ENCODE peak calls at places on chromosomes 12 and 14, in ten cellular contexts. S is suprapubic skin; L is skeletal muscle cell; R is memory B cell; T is CD4-positive, CD25-positive, alpha-beta regulatory T cell; J is progenitor cell of endocrine pancreas; E is SHP77; C is neural progenitor cell; P is CD4-positive, alpha-beta T cell; Z is lung. U is an unnamed sample.

GRCh38 chr14:81062380-81062779 is 107.0 kb downstream of the TSHR start:
- DNase-seq in C (no peak), E (no peak), T (no peak), S (no peak), P (no peak), L (no peak), Z (no peak), R (no peak), J (no peak), U (no peak)

GRCh38 chr14:69321601-69322330 is 61.8 kb downstream of the GALNT16 start:
- DNase-seq in C (no peak), J (no peak), R (no peak), P (no peak), Z (no peak), E (no peak), T (no peak), S (peak; percentile 58), L (peak; percentile 3), U (no peak)

GRCh38 chr14:61573321-61573720 is 122.0 kb upstream of the HIF1A start:
- DNase-seq in R (no peak), P (no peak), C (no peak), J (no peak), S (no peak), L (no peak), E (no peak), Z (no peak), T (no peak), U (no peak)

GRCh38 chr12:81863406-81863805 is 104.3 kb upstream of the PPFIA2 start:
- DNase-seq in J (no peak), E (no peak), S (no peak), L (no peak), C (peak; percentile 41), Z (no peak), T (no peak), P (no peak), R (no peak), U (no peak)

GRCh38 chr12:113359133-113359938 is 949 bp downstream of the PLBD2 start:
- DNase-seq in P (no peak), S (no peak), R (no peak), J (no peak), L (no peak), E (no peak), Z (peak; percentile 39), T (no peak), C (no peak), U (peak; percentile 80)

GRCh38 chr12:68237523-68238070 is 12.0 kb upstream of the IL26 start:
- DNase-seq in S (no peak), Z (no peak), L (no peak), C (no peak), E (no peak), P (no peak), T (no peak), J (no peak), R (no peak), U (no peak)

GRCh38 chr12:42617622-42618021 is 28.1 kb upstream of the PRICKLE1 start:
- DNase-seq in Z (no peak), R (no peak), P (no peak), S (no peak), E (no peak), L (no peak), T (no peak), C (no peak), J (no peak), U (no peak)

GRCh38 chr14:52033131-52033642 is 35.7 kb downstream of the NID2 start:
- DNase-seq in C (peak; percentile 46), S (no peak), L (peak; percentile 46), J (no peak), R (no peak), E (no peak), T (no peak), P (no peak), Z (no peak), U (no peak)

GRCh38 chr12:127362121-127362520 is 904.8 kb upstream of the TMEM132C start:
- DNase-seq in P (no peak), R (no peak), Z (no peak), T (no peak), L (no peak), E (no peak), C (no peak), S (no peak), J (no peak), U (no peak)

GRCh38 chr14:87540339-87540738 is 452.6 kb downstream of the GALC start:
- DNase-seq in P (no peak), T (no peak), R (no peak), C (no peak), J (no peak), Z (no peak), S (no peak), L (no peak), E (no peak), U (no peak)

GRCh38 chr14:76644875-76645518 is 116.3 kb upstream of the VASH1 start:
- DNase-seq in L (peak; percentile 4), R (no peak), C (peak; percentile 84), T (no peak), Z (no peak), S (no peak), E (peak; percentile 46), P (no peak), J (peak; percentile 55), U (no peak)

GRCh38 chr12:30631710-30632109 is 64.0 kb downstream of the IPO8 start:
- DNase-seq in J (no peak), P (no peak), Z (no peak), T (no peak), S (no peak), R (no peak), E (no peak), L (no peak), C (no peak), U (no peak)

GRCh38 chr14:68934034-68934433 is 45.1 kb downstream of the ACTN1 start:
- DNase-seq in C (no peak), P (no peak), S (no peak), T (no peak), R (no peak), J (no peak), L (no peak), Z (no peak), E (no peak), U (no peak)

GRCh38 chr14:58740584-58740983 is 102.8 kb downstream of the DACT1 start:
- DNase-seq in J (no peak), E (no peak), R (no peak), T (no peak), Z (no peak), C (no peak), P (no peak), L (no peak), S (no peak), U (no peak)

GRCh38 chr14:80621701-80622100 is 319.8 kb downstream of the CEP128 start:
- DNase-seq in T (no peak), L (no peak), S (no peak), Z (no peak), E (no peak), C (no peak), P (no peak), J (no peak), R (no peak), U (no peak)

GRCh38 chr12:45914090-45914489 is 76.3 kb downstream of the SCAF11 start:
- DNase-seq in S (no peak), R (no peak), T (no peak), P (no peak), J (no peak), L (peak; percentile 67), Z (no peak), E (no peak), C (peak; percentile 14), U (no peak)

GRCh38 chr12:38411426-38411825 is 94.9 kb downstream of the ALG10B start:
- DNase-seq in J (no peak), Z (no peak), R (no peak), P (no peak), S (no peak), C (no peak), E (no peak), L (no peak), T (no peak), U (no peak)

GRCh38 chr14:88247228-88247627 is 75.8 kb downstream of the KCNK10 start:
- DNase-seq in R (no peak), T (no peak), P (no peak), J (no peak), Z (no peak), S (no peak), L (no peak), E (no peak), C (no peak), U (no peak)

GRCh38 chr12:98935847-98936246 is 290.8 kb downstream of the APAF1 start:
- DNase-seq in Z (no peak), E (no peak), R (no peak), T (no peak), J (no peak), S (no peak), L (no peak), C (no peak), P (no peak), U (no peak)

GRCh38 chr12:90627180-90627896 is 327.6 kb downstream of the CCER1 start:
- DNase-seq in P (no peak), J (no peak), Z (no peak), T (no peak), S (no peak), R (no peak), E (no peak), C (no peak), L (peak; percentile 78), U (no peak)

GRCh38 chr12:29320295-29321090 is 60.5 kb downstream of the ERGIC2 start:
- DNase-seq in T (no peak), L (peak; percentile 65), S (no peak), C (no peak), P (no peak), Z (no peak), E (no peak), R (no peak), J (no peak), U (no peak)

GRCh38 chr12:116236148-116236731 is 41.3 kb downstream of the MED13L start:
- DNase-seq in J (no peak), Z (no peak), T (peak; percentile 9), R (peak; percentile 42), P (peak; percentile 20), L (no peak), E (peak; percentile 52), C (peak; percentile 68), S (no peak), U (no peak)

U was measured in coronary artery.